ENCODE peak calls at places on chromosomes 16 and 17, in eight cellular contexts. J is ovary, X is fibroblast of lung, I is GM12878, A is heart right ventricle, H is mammary epithelial cell, T is IMR-90, C is aorta. S is an unnamed sample. For H3K9me3, the result is how much of the 10 kb centered on the place peaks cover.

GRCh38 chr16:20073203-20074088 is at the start of gene GPR139:
- DNase-seq in J (no peak), X (no peak), I (no peak), A (no peak), H (no peak), T (no peak), C (no peak), S (no peak)

GRCh38 chr17:7221281-7222092 is 1.7 kb downstream of the ACADVL start:
- DNase-seq in J (no peak), X (no peak), I (no peak), A (no peak), H (no peak), T (no peak), C (no peak), S (no peak)

GRCh38 chr16:641326-642188 is at the start of gene MCRIP2:
- DNase-seq in J (peak), X (peak), I (peak), A (peak), H (peak), T (peak), C (peak), S (peak)

GRCh38 chr16:67719778-67720144 is 645 bp upstream of the GFOD2 start:
- DNase-seq in J (peak), X (peak), I (no peak), A (peak), H (peak), T (peak), C (no peak), S (peak)

GRCh38 chr16:8773537-8773936 is 23.9 kb downstream of the TMEM186 start:
- DNase-seq in J (no peak), X (no peak), I (no peak), A (no peak), H (no peak), T (no peak), C (no peak), S (no peak)

GRCh38 chr17:43411369-43411677 is 12.5 kb downstream of the ARL4D start:
- DNase-seq in J (no peak), X (no peak), I (no peak), A (no peak), H (no peak), T (no peak), C (no peak), S (no peak)

GRCh38 chr17:40604327-40605080 is 39.2 kb upstream of the CCR7 start:
- DNase-seq in J (no peak), X (no peak), I (no peak), A (no peak), H (no peak), T (no peak), C (no peak), S (no peak)

GRCh38 chr16:69555437-69555836 is 10.3 kb upstream of the NFAT5 start:
- DNase-seq in J (no peak), X (no peak), I (no peak), A (no peak), H (no peak), T (no peak), C (no peak), S (no peak)

GRCh38 chr17:22484826-22485225 is 792.5 kb downstream of the KCNJ18 start:
- DNase-seq in J (no peak), X (no peak), I (no peak), A (no peak), H (no peak), T (no peak), C (no peak), S (no peak)

GRCh38 chr17:71467719-71468118 is 653.1 kb upstream of the SOX9 start:
- DNase-seq in J (no peak), X (no peak), I (no peak), A (no peak), H (peak), T (no peak), C (no peak), S (no peak)

GRCh38 chr17:68605914-68606313 is 4.7 kb upstream of the FAM20A start:
- DNase-seq in J (no peak), X (no peak), I (no peak), A (no peak), H (no peak), T (no peak), C (no peak), S (no peak)

GRCh38 chr17:41002814-41003213 is 3.1 kb upstream of the KRTAP3-2 start:
- DNase-seq in J (no peak), X (peak), I (no peak), A (no peak), H (peak), T (peak), C (no peak), S (no peak)

GRCh38 chr17:60240290-60240689 is 90.5 kb downstream of the CA4 start:
- DNase-seq in J (no peak), X (no peak), I (no peak), A (no peak), H (no peak), T (no peak), C (no peak), S (no peak)

GRCh38 chr16:79808731-79809130 is 208.2 kb upstream of the MAF start:
- DNase-seq in J (no peak), X (no peak), I (no peak), A (no peak), H (no peak), T (no peak), C (no peak), S (no peak)

GRCh38 chr17:40306395-40306794 is 2.6 kb upstream of the RARA start:
- DNase-seq in J (no peak), X (no peak), I (no peak), A (no peak), H (no peak), T (no peak), C (no peak), S (no peak)

GRCh38 chr17:78618264-78619066 is 41.3 kb upstream of the DNAH17 start:
- DNase-seq in J (no peak), X (no peak), I (no peak), A (no peak), H (no peak), T (no peak), C (peak), S (no peak)

GRCh38 chr17:10099051-10099571 is 99.3 kb downstream of the GAS7 start:
- DNase-seq in J (peak), X (peak), I (no peak), A (no peak), H (no peak), T (peak), C (no peak), S (no peak)

GRCh38 chr17:61739002-61739401 is 124.3 kb downstream of the BRIP1 start:
- DNase-seq in J (no peak), X (no peak), I (no peak), A (no peak), H (no peak), T (no peak), C (no peak), S (no peak)

GRCh38 chr17:54781389-54781788 is 119.3 kb upstream of the TOM1L1 start:
- DNase-seq in J (no peak), X (no peak), I (no peak), A (no peak), H (no peak), T (no peak), C (no peak), S (no peak)

GRCh38 chr16:11585460-11586374 is 1.0 kb downstream of the LITAF start:
- DNase-seq in J (peak), X (no peak), I (no peak), A (peak), H (peak), T (peak), C (peak), S (peak)

GRCh38 chr16:70696952-70697600 is 11.2 kb upstream of the MTSS2 start:
- DNase-seq in J (no peak), X (no peak), I (no peak), A (no peak), H (no peak), T (no peak), C (no peak), S (no peak)

GRCh38 chr16:28321700-28322411 is 29.5 kb downstream of the SBK1 start:
- DNase-seq in J (no peak), X (peak), I (no peak), A (no peak), H (peak), T (peak), C (no peak), S (peak)

DNA sequence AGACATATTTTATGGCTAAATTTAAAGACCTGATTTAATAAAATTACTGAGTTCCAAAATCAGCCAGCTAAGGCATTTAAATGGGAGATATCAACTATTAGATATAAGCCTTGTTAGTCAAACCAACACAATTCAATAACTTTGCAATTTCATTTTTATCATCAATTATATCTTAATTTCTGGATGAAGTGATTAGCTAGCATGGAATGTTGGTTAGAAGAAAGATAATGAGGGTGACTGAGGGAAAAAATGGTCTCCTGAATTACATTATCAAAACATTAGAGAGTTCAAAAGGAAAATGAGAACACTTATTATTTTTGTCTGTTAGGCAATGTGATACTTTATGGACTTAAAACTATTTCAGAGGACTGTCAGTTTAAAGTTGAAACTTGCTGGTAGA is 525.7 kb downstream of the CDH11 start:
- DNase-seq in J (no peak), X (no peak), I (no peak), A (no peak), H (no peak), T (no peak), C (no peak), S (no peak)
- H3K9me3 ChIP-seq in J (under half), X (under half), I (under half), A (under half), H (under half), T (under half), C (under half), S (under half)

GRCh38 chr17:31743767-31744166 is 115.3 kb downstream of the COPRS start:
- DNase-seq in J (no peak), X (peak), I (no peak), A (peak), H (no peak), T (peak), C (no peak), S (no peak)
- H3K27ac ChIP-seq in J (no peak), X (no peak), I (no peak), A (no peak), H (no peak), T (peak), C (no peak), S (no peak)

GRCh38 chr16:88284101-88284500 is 98.7 kb upstream of the ZNF469 start:
- DNase-seq in J (no peak), X (no peak), I (no peak), A (no peak), H (no peak), T (no peak), C (peak), S (no peak)
- H3K9me3 ChIP-seq in J (under half), X (under half), I (under half), A (under half), H (under half), T (under half), C (under half), S (under half)

GRCh38 chr17:47822785-47823184 is 1.2 kb upstream of the OSBPL7 start:
- DNase-seq in J (no peak), X (no peak), I (no peak), A (no peak), H (no peak), T (no peak), C (no peak), S (no peak)

GRCh38 chr17:47820023-47820789 is 1.4 kb downstream of the OSBPL7 start:
- DNase-seq in J (no peak), X (no peak), I (no peak), A (no peak), H (no peak), T (no peak), C (no peak), S (peak)

GRCh38 chr17:47821031-47821423 is 567 bp downstream of the OSBPL7 start:
- DNase-seq in J (no peak), X (no peak), I (no peak), A (no peak), H (no peak), T (no peak), C (no peak), S (no peak)

GRCh38 chr17:47821424-47822379 is at the start of gene OSBPL7:
- DNase-seq in J (peak), X (peak), I (peak), A (peak), H (peak), T (peak), C (peak), S (peak)

DNA sequence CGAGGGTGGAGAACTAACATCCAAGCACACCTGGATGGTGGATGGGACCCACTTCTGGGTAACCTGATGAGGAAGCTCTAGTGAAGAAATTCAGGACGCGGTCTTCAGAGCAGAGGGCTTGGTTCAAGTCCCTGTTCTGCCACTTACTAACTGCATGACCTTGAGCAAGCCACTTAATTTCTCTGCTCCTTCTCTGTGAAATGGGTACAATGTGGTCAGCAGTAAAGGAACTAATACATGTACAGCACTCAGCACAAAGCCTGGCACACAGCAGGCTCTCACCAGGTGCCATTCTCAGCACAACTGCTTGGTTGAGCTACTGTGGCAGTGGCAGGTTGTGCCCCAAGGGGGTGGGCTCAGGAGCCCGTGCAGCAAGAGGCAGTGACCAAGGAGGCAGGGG is 1.9 kb upstream of the OSBPL7 start:
- DNase-seq in J (no peak), X (no peak), I (no peak), A (no peak), H (no peak), T (no peak), C (no peak), S (no peak)
- H3K27ac ChIP-seq in J (no peak), X (no peak), I (no peak), A (no peak), H (no peak), T (no peak), C (no peak), S (no peak)

GRCh38 chr17:57228921-57229320 is 27.4 kb upstream of the MSI2 start:
- DNase-seq in J (no peak), X (no peak), I (no peak), A (no peak), H (no peak), T (no peak), C (no peak), S (no peak)
- H3K9me3 ChIP-seq in J (under half), X (under half), I (under half), A (under half), H (under half), T (under half), C (under half), S (under half)

GRCh38 chr16:50068550-50068949 is 2.8 kb downstream of the HEATR3 start:
- DNase-seq in J (no peak), X (peak), I (no peak), A (no peak), H (no peak), T (peak), C (no peak), S (no peak)

GRCh38 chr16:50065624-50066481 is at the start of gene HEATR3:
- DNase-seq in J (peak), X (peak), I (peak), A (peak), H (peak), T (peak), C (peak), S (peak)

GRCh38 chr16:50069060-50069459 is 3.3 kb downstream of the HEATR3 start:
- DNase-seq in J (no peak), X (no peak), I (no peak), A (no peak), H (no peak), T (no peak), C (no peak), S (no peak)

GRCh38 chr16:50066482-50067289 is 916 bp downstream of the HEATR3 start:
- DNase-seq in J (no peak), X (no peak), I (no peak), A (no peak), H (no peak), T (no peak), C (no peak), S (no peak)

DNA sequence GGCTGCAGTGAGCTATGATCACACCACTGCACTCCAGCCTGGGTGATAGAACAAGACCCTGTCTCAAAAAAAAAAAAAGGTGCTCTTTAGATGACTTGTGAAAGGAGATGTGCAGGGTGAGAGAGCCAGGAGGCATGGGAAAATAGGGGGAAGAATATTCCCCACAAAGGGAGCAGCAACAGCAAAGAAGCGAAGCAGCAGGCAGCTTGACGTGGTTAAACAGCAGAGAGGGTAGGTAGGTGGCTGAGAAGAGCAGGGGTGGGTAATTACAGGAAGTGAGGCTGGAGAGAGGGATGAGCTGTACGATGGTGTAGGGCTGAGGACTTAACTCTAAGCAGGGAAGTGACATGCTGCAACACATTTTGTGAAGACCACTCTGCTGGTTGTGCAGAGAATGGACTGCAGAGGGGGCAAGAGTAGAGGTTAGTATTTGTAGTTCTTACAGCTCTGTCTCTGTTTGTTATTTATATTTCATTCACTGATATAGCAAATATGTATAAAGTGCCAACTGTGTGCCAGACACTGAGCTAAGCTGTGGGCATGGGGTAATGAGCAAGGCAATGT is 1.6 kb downstream of the HEATR3 start:
- DNase-seq in J (peak), X (peak), I (no peak), A (peak), H (peak), T (peak), C (no peak), S (peak)
- H3K27ac ChIP-seq in J (no peak), X (peak), I (no peak), A (no peak), H (no peak), T (no peak), C (no peak), S (no peak)

GRCh38 chr16:35569413-35569812 is 2110.0 kb downstream of the TP53TG3F start:
- DNase-seq in J (no peak), X (no peak), I (no peak), A (no peak), H (no peak), T (no peak), C (no peak), S (no peak)
- H3K9me3 ChIP-seq in J (under half), X (under half), I (under half), A (under half), H (under half), T (under half), C (under half), S (under half)

GRCh38 chr16:56936950-56937349 is 5.0 kb downstream of the HERPUD1 start:
- DNase-seq in J (no peak), X (no peak), I (no peak), A (no peak), H (no peak), T (no peak), C (no peak), S (no peak)

GRCh38 chr16:56936491-56936890 is 4.5 kb downstream of the HERPUD1 start:
- DNase-seq in J (no peak), X (no peak), I (no peak), A (no peak), H (no peak), T (no peak), C (no peak), S (no peak)

GRCh38 chr16:56933828-56934598 is 2.1 kb downstream of the HERPUD1 start:
- DNase-seq in J (no peak), X (no peak), I (no peak), A (no peak), H (no peak), T (no peak), C (no peak), S (no peak)

GRCh38 chr16:56933266-56933619 is 1.3 kb downstream of the HERPUD1 start:
- DNase-seq in J (no peak), X (no peak), I (no peak), A (no peak), H (no peak), T (no peak), C (no peak), S (no peak)

GRCh38 chr16:56935201-56935600 is 3.3 kb downstream of the HERPUD1 start:
- DNase-seq in J (no peak), X (no peak), I (no peak), A (no peak), H (no peak), T (no peak), C (no peak), S (no peak)
- H3K27ac ChIP-seq in J (no peak), X (no peak), I (peak), A (no peak), H (no peak), T (no peak), C (no peak), S (no peak)

S was measured in colonic mucosa.